ENCODE peak calls at places on chromosomes 13 and 19, in eight cellular contexts. One of them, this sample, is unnamed.

GRCh38 chr13:20714563-20715339 is 11.3 kb downstream of the IL17D start:
- DNase-seq in Peyer's patch: no peak
- DNase-seq in right cardiac atrium: peak
- DNase-seq in ACHN: no peak
- DNase-seq in heart left ventricle: peak
- DNase-seq in stimulated activated CD4-positive, alpha-beta T cell treated with anti-CD3 and anti-CD28 coated beads, Interleukin-1b, Interleukin-23, amount 100 ng/mL, for 4 hours: no peak
- DNase-seq in epithelial cell of esophagus: no peak
- DNase-seq in spleen: no peak
- DNase-seq in this sample: no peak

GRCh38 chr13:41452462-41452861 is 4.9 kb upstream of the RGCC start:
- DNase-seq in ACHN: no peak
- DNase-seq in stimulated activated CD4-positive, alpha-beta T cell treated with anti-CD3 and anti-CD28 coated beads, Interleukin-1b, Interleukin-23, amount 100 ng/mL, for 4 hours: no peak
- DNase-seq in Peyer's patch: no peak
- DNase-seq in epithelial cell of esophagus: no peak
- DNase-seq in heart left ventricle: no peak
- DNase-seq in spleen: no peak
- DNase-seq in right cardiac atrium: no peak
- DNase-seq in this sample: no peak

GRCh38 chr19:860481-861098 is 1.1 kb downstream of the CFD start:
- DNase-seq in right cardiac atrium: peak
- DNase-seq in spleen: peak
- DNase-seq in ACHN: peak
- DNase-seq in epithelial cell of esophagus: peak
- DNase-seq in heart left ventricle: no peak
- DNase-seq in Peyer's patch: peak
- DNase-seq in stimulated activated CD4-positive, alpha-beta T cell treated with anti-CD3 and anti-CD28 coated beads, Interleukin-1b, Interleukin-23, amount 100 ng/mL, for 4 hours: peak
- DNase-seq in this sample: peak

GRCh38 chr19:36213793-36214387 is 575 bp downstream of the ZNF565 start:
- DNase-seq in spleen: no peak
- DNase-seq in heart left ventricle: no peak
- DNase-seq in stimulated activated CD4-positive, alpha-beta T cell treated with anti-CD3 and anti-CD28 coated beads, Interleukin-1b, Interleukin-23, amount 100 ng/mL, for 4 hours: no peak
- DNase-seq in right cardiac atrium: peak
- DNase-seq in ACHN: no peak
- DNase-seq in epithelial cell of esophagus: peak
- DNase-seq in Peyer's patch: no peak
- DNase-seq in this sample: no peak

GRCh38 chr13:40187836-40188591 is 478.4 kb downstream of the FOXO1 start:
- DNase-seq in ACHN: no peak
- DNase-seq in spleen: peak
- DNase-seq in right cardiac atrium: no peak
- DNase-seq in Peyer's patch: peak
- DNase-seq in stimulated activated CD4-positive, alpha-beta T cell treated with anti-CD3 and anti-CD28 coated beads, Interleukin-1b, Interleukin-23, amount 100 ng/mL, for 4 hours: peak
- DNase-seq in epithelial cell of esophagus: no peak
- DNase-seq in heart left ventricle: no peak
- DNase-seq in this sample: no peak

GRCh38 chr13:102773441-102774209 is at the start of gene TEX30:
- DNase-seq in ACHN: peak
- DNase-seq in heart left ventricle: peak
- DNase-seq in stimulated activated CD4-positive, alpha-beta T cell treated with anti-CD3 and anti-CD28 coated beads, Interleukin-1b, Interleukin-23, amount 100 ng/mL, for 4 hours: peak
- DNase-seq in right cardiac atrium: peak
- DNase-seq in epithelial cell of esophagus: peak
- DNase-seq in Peyer's patch: peak
- DNase-seq in spleen: peak
- DNase-seq in this sample: peak

GRCh38 chr19:7595466-7596133 is at the start of gene CAMSAP3:
- DNase-seq in stimulated activated CD4-positive, alpha-beta T cell treated with anti-CD3 and anti-CD28 coated beads, Interleukin-1b, Interleukin-23, amount 100 ng/mL, for 4 hours: peak
- DNase-seq in spleen: no peak
- DNase-seq in heart left ventricle: no peak
- DNase-seq in right cardiac atrium: no peak
- DNase-seq in epithelial cell of esophagus: peak
- DNase-seq in Peyer's patch: peak
- DNase-seq in ACHN: peak
- DNase-seq in this sample: no peak

GRCh38 chr13:113935081-113935511 is 38.8 kb downstream of the C13orf46 start:
- DNase-seq in heart left ventricle: no peak
- DNase-seq in Peyer's patch: peak
- DNase-seq in ACHN: no peak
- DNase-seq in stimulated activated CD4-positive, alpha-beta T cell treated with anti-CD3 and anti-CD28 coated beads, Interleukin-1b, Interleukin-23, amount 100 ng/mL, for 4 hours: no peak
- DNase-seq in right cardiac atrium: peak
- DNase-seq in epithelial cell of esophagus: no peak
- DNase-seq in spleen: peak
- DNase-seq in this sample: no peak

GRCh38 chr13:25988655-25989054 is 63.2 kb downstream of the SHISA2 start:
- DNase-seq in heart left ventricle: no peak
- DNase-seq in stimulated activated CD4-positive, alpha-beta T cell treated with anti-CD3 and anti-CD28 coated beads, Interleukin-1b, Interleukin-23, amount 100 ng/mL, for 4 hours: no peak
- DNase-seq in Peyer's patch: no peak
- DNase-seq in right cardiac atrium: no peak
- DNase-seq in ACHN: no peak
- DNase-seq in epithelial cell of esophagus: no peak
- DNase-seq in spleen: no peak
- DNase-seq in this sample: no peak

GRCh38 chr13:111363121-111363520 is 42.7 kb downstream of the TEX29 start:
- DNase-seq in heart left ventricle: no peak
- DNase-seq in epithelial cell of esophagus: no peak
- DNase-seq in spleen: peak
- DNase-seq in ACHN: no peak
- DNase-seq in stimulated activated CD4-positive, alpha-beta T cell treated with anti-CD3 and anti-CD28 coated beads, Interleukin-1b, Interleukin-23, amount 100 ng/mL, for 4 hours: no peak
- DNase-seq in right cardiac atrium: no peak
- DNase-seq in Peyer's patch: no peak
- DNase-seq in this sample: peak

GRCh38 chr13:96952592-96952991 is 41.7 kb downstream of the OXGR1 start:
- DNase-seq in right cardiac atrium: no peak
- DNase-seq in spleen: no peak
- DNase-seq in heart left ventricle: no peak
- DNase-seq in stimulated activated CD4-positive, alpha-beta T cell treated with anti-CD3 and anti-CD28 coated beads, Interleukin-1b, Interleukin-23, amount 100 ng/mL, for 4 hours: no peak
- DNase-seq in epithelial cell of esophagus: no peak
- DNase-seq in ACHN: no peak
- DNase-seq in Peyer's patch: no peak
- DNase-seq in this sample: no peak

GRCh38 chr19:48627211-48627864 is 8.0 kb downstream of the SPHK2 start:
- DNase-seq in spleen: peak
- DNase-seq in Peyer's patch: peak
- DNase-seq in stimulated activated CD4-positive, alpha-beta T cell treated with anti-CD3 and anti-CD28 coated beads, Interleukin-1b, Interleukin-23, amount 100 ng/mL, for 4 hours: no peak
- DNase-seq in heart left ventricle: no peak
- DNase-seq in epithelial cell of esophagus: peak
- DNase-seq in right cardiac atrium: no peak
- DNase-seq in ACHN: peak
- DNase-seq in this sample: no peak

GRCh38 chr19:47819841-47820244 is 1.9 kb upstream of the CRX start:
- DNase-seq in Peyer's patch: no peak
- DNase-seq in heart left ventricle: no peak
- DNase-seq in right cardiac atrium: no peak
- DNase-seq in epithelial cell of esophagus: no peak
- DNase-seq in ACHN: no peak
- DNase-seq in stimulated activated CD4-positive, alpha-beta T cell treated with anti-CD3 and anti-CD28 coated beads, Interleukin-1b, Interleukin-23, amount 100 ng/mL, for 4 hours: no peak
- DNase-seq in spleen: no peak
- DNase-seq in this sample: no peak

GRCh38 chr13:111505175-111505777 is 184.8 kb downstream of the TEX29 start:
- DNase-seq in spleen: no peak
- DNase-seq in stimulated activated CD4-positive, alpha-beta T cell treated with anti-CD3 and anti-CD28 coated beads, Interleukin-1b, Interleukin-23, amount 100 ng/mL, for 4 hours: no peak
- DNase-seq in right cardiac atrium: no peak
- DNase-seq in Peyer's patch: no peak
- DNase-seq in ACHN: no peak
- DNase-seq in epithelial cell of esophagus: no peak
- DNase-seq in heart left ventricle: no peak
- DNase-seq in this sample: peak

GRCh38 chr19:35029737-35030256 is 473 bp upstream of the SCN1B start:
- DNase-seq in spleen: no peak
- DNase-seq in epithelial cell of esophagus: no peak
- DNase-seq in right cardiac atrium: peak
- DNase-seq in Peyer's patch: no peak
- DNase-seq in stimulated activated CD4-positive, alpha-beta T cell treated with anti-CD3 and anti-CD28 coated beads, Interleukin-1b, Interleukin-23, amount 100 ng/mL, for 4 hours: no peak
- DNase-seq in ACHN: no peak
- DNase-seq in heart left ventricle: no peak
- DNase-seq in this sample: no peak

GRCh38 chr19:40266111-40266510 is 19.0 kb downstream of the AKT2 start:
- DNase-seq in epithelial cell of esophagus: no peak
- DNase-seq in right cardiac atrium: peak
- DNase-seq in Peyer's patch: no peak
- DNase-seq in stimulated activated CD4-positive, alpha-beta T cell treated with anti-CD3 and anti-CD28 coated beads, Interleukin-1b, Interleukin-23, amount 100 ng/mL, for 4 hours: no peak
- DNase-seq in heart left ventricle: peak
- DNase-seq in ACHN: no peak
- DNase-seq in spleen: no peak
- DNase-seq in this sample: no peak

GRCh38 chr13:106517151-106517847 is 18.2 kb downstream of the EFNB2 start:
- DNase-seq in Peyer's patch: no peak
- DNase-seq in heart left ventricle: no peak
- DNase-seq in epithelial cell of esophagus: no peak
- DNase-seq in spleen: no peak
- DNase-seq in stimulated activated CD4-positive, alpha-beta T cell treated with anti-CD3 and anti-CD28 coated beads, Interleukin-1b, Interleukin-23, amount 100 ng/mL, for 4 hours: no peak
- DNase-seq in right cardiac atrium: no peak
- DNase-seq in ACHN: no peak
- DNase-seq in this sample: no peak

GRCh38 chr13:50275392-50276063 is 260.3 kb downstream of the KCNRG start:
- DNase-seq in heart left ventricle: no peak
- DNase-seq in stimulated activated CD4-positive, alpha-beta T cell treated with anti-CD3 and anti-CD28 coated beads, Interleukin-1b, Interleukin-23, amount 100 ng/mL, for 4 hours: no peak
- DNase-seq in spleen: no peak
- DNase-seq in right cardiac atrium: no peak
- DNase-seq in ACHN: no peak
- DNase-seq in epithelial cell of esophagus: peak
- DNase-seq in Peyer's patch: no peak
- DNase-seq in this sample: no peak

GRCh38 chr13:110911880-110912279 is 3.0 kb downstream of the ANKRD10 start:
- DNase-seq in Peyer's patch: no peak
- DNase-seq in right cardiac atrium: no peak
- DNase-seq in heart left ventricle: no peak
- DNase-seq in spleen: no peak
- DNase-seq in ACHN: no peak
- DNase-seq in stimulated activated CD4-positive, alpha-beta T cell treated with anti-CD3 and anti-CD28 coated beads, Interleukin-1b, Interleukin-23, amount 100 ng/mL, for 4 hours: no peak
- DNase-seq in epithelial cell of esophagus: peak
- DNase-seq in this sample: no peak

GRCh38 chr19:2171349-2172145 is 7.8 kb downstream of the DOT1L start:
- DNase-seq in Peyer's patch: peak
- DNase-seq in epithelial cell of esophagus: no peak
- DNase-seq in heart left ventricle: no peak
- DNase-seq in spleen: peak
- DNase-seq in right cardiac atrium: peak
- DNase-seq in stimulated activated CD4-positive, alpha-beta T cell treated with anti-CD3 and anti-CD28 coated beads, Interleukin-1b, Interleukin-23, amount 100 ng/mL, for 4 hours: peak
- DNase-seq in ACHN: no peak
- DNase-seq in this sample: no peak

GRCh38 chr13:23889598-23890224 is 511 bp upstream of the MIPEP start:
- DNase-seq in Peyer's patch: no peak
- DNase-seq in right cardiac atrium: no peak
- DNase-seq in ACHN: peak
- DNase-seq in heart left ventricle: no peak
- DNase-seq in stimulated activated CD4-positive, alpha-beta T cell treated with anti-CD3 and anti-CD28 coated beads, Interleukin-1b, Interleukin-23, amount 100 ng/mL, for 4 hours: no peak
- DNase-seq in epithelial cell of esophagus: peak
- DNase-seq in spleen: no peak
- DNase-seq in this sample: no peak

GRCh38 chr19:13262450-13262849 is 112.2 kb downstream of the IER2 start:
- DNase-seq in spleen: no peak
- DNase-seq in right cardiac atrium: no peak
- DNase-seq in stimulated activated CD4-positive, alpha-beta T cell treated with anti-CD3 and anti-CD28 coated beads, Interleukin-1b, Interleukin-23, amount 100 ng/mL, for 4 hours: no peak
- DNase-seq in Peyer's patch: no peak
- DNase-seq in ACHN: peak
- DNase-seq in heart left ventricle: no peak
- DNase-seq in epithelial cell of esophagus: peak
- DNase-seq in this sample: no peak

GRCh38 chr19:45363861-45364459 is 6.4 kb downstream of the ERCC2 start:
- DNase-seq in spleen: no peak
- DNase-seq in heart left ventricle: no peak
- DNase-seq in epithelial cell of esophagus: no peak
- DNase-seq in ACHN: no peak
- DNase-seq in Peyer's patch: no peak
- DNase-seq in stimulated activated CD4-positive, alpha-beta T cell treated with anti-CD3 and anti-CD28 coated beads, Interleukin-1b, Interleukin-23, amount 100 ng/mL, for 4 hours: no peak
- DNase-seq in right cardiac atrium: no peak
- DNase-seq in this sample: no peak

This sample was measured in SJSA1.